ENCODE peak calls at places on chromosomes 6 and 20, in six cellular contexts. One of them, this sample, is unnamed.

GRCh38 chr20:53828673-53829085 is 235.0 kb upstream of the ZNF217 start:
- DNase-seq in lung: no peak
- DNase-seq in AG04450: peak; percentile 79
- DNase-seq in cardiac fibroblast: peak; percentile 96
- DNase-seq in heart right ventricle: no peak
- DNase-seq in AG04449: peak; percentile 86
- DNase-seq in this sample: peak; percentile 94

GRCh38 chr20:3081641-3082040 is 2.9 kb downstream of the AVP start:
- DNase-seq in heart right ventricle: no peak
- DNase-seq in lung: no peak
- DNase-seq in AG04449: no peak
- DNase-seq in AG04450: no peak
- DNase-seq in cardiac fibroblast: no peak
- DNase-seq in this sample: no peak

GRCh38 chr20:41618807-41619294 is 674 bp upstream of the CHD6 start:
- DNase-seq in cardiac fibroblast: no peak
- DNase-seq in AG04450: no peak
- DNase-seq in lung: no peak
- DNase-seq in AG04449: no peak
- DNase-seq in heart right ventricle: no peak
- DNase-seq in this sample: no peak

GRCh38 chr6:16332175-16332542 is 93.8 kb downstream of the GMPR start:
- DNase-seq in lung: peak; percentile 82
- DNase-seq in AG04449: no peak
- DNase-seq in cardiac fibroblast: peak; percentile 82
- DNase-seq in AG04450: no peak
- DNase-seq in heart right ventricle: peak; percentile 56
- DNase-seq in this sample: no peak

GRCh38 chr20:52805892-52806291 is 166.3 kb upstream of the TSHZ2 start:
- DNase-seq in lung: no peak
- DNase-seq in heart right ventricle: no peak
- DNase-seq in AG04450: no peak
- DNase-seq in cardiac fibroblast: no peak
- DNase-seq in AG04449: no peak
- DNase-seq in this sample: no peak

GRCh38 chr6:161138545-161139303 is 135.1 kb downstream of the AGPAT4 start:
- DNase-seq in AG04449: no peak
- DNase-seq in lung: peak; percentile 21
- DNase-seq in cardiac fibroblast: no peak
- DNase-seq in AG04450: no peak
- DNase-seq in heart right ventricle: no peak
- DNase-seq in this sample: no peak

GRCh38 chr6:155274533-155274932 is 10.7 kb downstream of the CLDN20 start:
- DNase-seq in heart right ventricle: no peak
- DNase-seq in AG04449: no peak
- DNase-seq in lung: no peak
- DNase-seq in cardiac fibroblast: peak; percentile 73
- DNase-seq in AG04450: no peak
- DNase-seq in this sample: peak; percentile 75

GRCh38 chr6:151478670-151479069 is 15.1 kb upstream of the CCDC170 start:
- DNase-seq in AG04450: no peak
- DNase-seq in heart right ventricle: no peak
- DNase-seq in cardiac fibroblast: no peak
- DNase-seq in lung: no peak
- DNase-seq in AG04449: no peak
- DNase-seq in this sample: peak; percentile 57

GRCh38 chr6:92810913-92811312 is 608.4 kb downstream of the EPHA7 start:
- DNase-seq in lung: no peak
- DNase-seq in AG04449: no peak
- DNase-seq in AG04450: peak; percentile 1
- DNase-seq in heart right ventricle: no peak
- DNase-seq in cardiac fibroblast: peak; percentile 23
- DNase-seq in this sample: no peak

GRCh38 chr6:28988536-28989415 is 16.3 kb downstream of the ZNF311 start:
- DNase-seq in cardiac fibroblast: peak; percentile 85
- DNase-seq in heart right ventricle: peak; percentile 47
- DNase-seq in AG04450: no peak
- DNase-seq in lung: peak; percentile 62
- DNase-seq in AG04449: no peak
- DNase-seq in this sample: no peak

GRCh38 chr6:40328376-40328987 is 258.7 kb downstream of the LRFN2 start:
- DNase-seq in heart right ventricle: no peak
- DNase-seq in cardiac fibroblast: no peak
- DNase-seq in AG04450: no peak
- DNase-seq in lung: peak; percentile 53
- DNase-seq in AG04449: no peak
- DNase-seq in this sample: no peak

GRCh38 chr20:23205221-23205620 is 119.1 kb upstream of the CD93 start:
- DNase-seq in AG04450: no peak
- DNase-seq in heart right ventricle: no peak
- DNase-seq in cardiac fibroblast: no peak
- DNase-seq in AG04449: no peak
- DNase-seq in lung: no peak
- DNase-seq in this sample: no peak

GRCh38 chr6:32940656-32941411 is at the start of gene HLA-DMB:
- DNase-seq in cardiac fibroblast: peak; percentile 77
- DNase-seq in AG04449: peak; percentile 33
- DNase-seq in AG04450: peak; percentile 29
- DNase-seq in lung: peak; percentile 74
- DNase-seq in heart right ventricle: no peak
- DNase-seq in this sample: no peak

GRCh38 chr6:43639984-43640800 is 4.6 kb downstream of the MAD2L1BP start:
- DNase-seq in cardiac fibroblast: no peak
- DNase-seq in AG04449: no peak
- DNase-seq in lung: no peak
- DNase-seq in heart right ventricle: no peak
- DNase-seq in AG04450: no peak
- DNase-seq in this sample: no peak

GRCh38 chr6:43183441-43183840 is 1.4 kb downstream of the CUL9 start:
- DNase-seq in AG04450: no peak
- DNase-seq in heart right ventricle: no peak
- DNase-seq in lung: no peak
- DNase-seq in cardiac fibroblast: no peak
- DNase-seq in AG04449: no peak
- DNase-seq in this sample: no peak

GRCh38 chr20:3248993-3249347 is 10.0 kb upstream of the SLC4A11 start:
- DNase-seq in AG04450: no peak
- DNase-seq in lung: no peak
- DNase-seq in AG04449: no peak
- DNase-seq in heart right ventricle: no peak
- DNase-seq in cardiac fibroblast: no peak
- DNase-seq in this sample: no peak

GRCh38 chr6:491233-491632 is 99.7 kb downstream of the IRF4 start:
- DNase-seq in heart right ventricle: no peak
- DNase-seq in AG04450: no peak
- DNase-seq in lung: no peak
- DNase-seq in AG04449: no peak
- DNase-seq in cardiac fibroblast: no peak
- DNase-seq in this sample: no peak

GRCh38 chr6:12849420-12850200 is 133.0 kb downstream of the PHACTR1 start:
- DNase-seq in heart right ventricle: no peak
- DNase-seq in AG04450: no peak
- DNase-seq in AG04449: no peak
- DNase-seq in cardiac fibroblast: peak; percentile 17
- DNase-seq in lung: no peak
- DNase-seq in this sample: no peak

GRCh38 chr20:33262658-33263065 is 20.4 kb upstream of the BPIFB1 start:
- DNase-seq in cardiac fibroblast: peak; percentile 78
- DNase-seq in lung: no peak
- DNase-seq in AG04450: peak; percentile 6
- DNase-seq in AG04449: no peak
- DNase-seq in heart right ventricle: no peak
- DNase-seq in this sample: peak; percentile 22

GRCh38 chr6:53330137-53330536 is 18.6 kb downstream of the ELOVL5 start:
- DNase-seq in cardiac fibroblast: no peak
- DNase-seq in AG04449: no peak
- DNase-seq in lung: no peak
- DNase-seq in AG04450: no peak
- DNase-seq in heart right ventricle: no peak
- DNase-seq in this sample: no peak

GRCh38 chr6:169898788-169899480 is 147.5 kb downstream of the ERMARD start:
- DNase-seq in AG04450: no peak
- DNase-seq in AG04449: no peak
- DNase-seq in heart right ventricle: no peak
- DNase-seq in lung: no peak
- DNase-seq in cardiac fibroblast: no peak
- DNase-seq in this sample: no peak

GRCh38 chr6:156599977-156600647 is 177.1 kb upstream of the ARID1B start:
- DNase-seq in cardiac fibroblast: no peak
- DNase-seq in heart right ventricle: no peak
- DNase-seq in lung: no peak
- DNase-seq in AG04450: no peak
- DNase-seq in AG04449: no peak
- DNase-seq in this sample: no peak

DNA sequence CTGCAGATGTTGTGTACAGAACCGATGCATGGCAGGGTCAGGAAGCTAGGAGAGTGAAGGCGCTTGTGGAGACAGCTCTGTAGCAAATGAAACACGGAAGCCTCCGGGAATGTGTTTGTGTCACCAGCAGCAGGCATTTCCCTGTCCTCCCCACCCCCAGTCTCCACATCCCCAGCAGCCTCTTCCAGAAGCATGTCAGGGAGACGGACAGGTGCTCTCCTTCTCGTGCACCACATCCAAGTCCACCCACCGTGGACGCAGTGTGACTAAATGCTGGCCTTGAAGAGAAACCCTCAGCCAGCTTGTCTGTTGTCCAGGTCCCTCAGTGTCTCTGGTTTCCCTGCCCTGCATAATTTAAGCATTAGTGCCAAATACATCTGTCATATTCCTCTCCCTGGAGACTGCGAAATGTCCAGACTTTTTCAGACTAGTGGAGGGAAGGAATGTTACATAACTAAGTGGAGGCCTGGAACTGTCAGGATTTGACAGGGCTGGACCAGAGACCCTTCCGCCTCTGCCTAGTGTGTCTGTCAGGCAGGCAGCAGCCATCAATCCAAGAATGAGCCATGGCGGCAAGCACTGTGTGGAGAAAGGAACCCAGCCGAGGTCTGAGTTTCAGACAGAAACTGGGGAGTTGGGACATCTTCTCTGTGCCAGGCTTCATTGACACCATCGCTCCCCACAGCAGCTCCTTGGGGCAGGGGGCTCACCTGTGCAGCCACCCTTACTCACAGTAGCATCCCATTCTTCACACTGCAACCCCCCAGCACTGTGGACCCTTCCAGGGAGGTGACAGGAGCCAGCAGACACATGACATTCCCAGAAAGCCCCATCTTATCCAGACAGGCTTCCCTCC is 26.6 kb upstream of the PI16 start:
- DNase-seq in AG04449: no peak
- DNase-seq in AG04450: no peak
- DNase-seq in heart right ventricle: no peak
- DNase-seq in cardiac fibroblast: peak; percentile 42
- DNase-seq in lung: no peak
- DNase-seq in this sample: no peak
- H3K4me3 ChIP-seq in AG04449: no peak overlapping the region
- H3K4me3 ChIP-seq in AG04450: no peak overlapping the region
- H3K4me3 ChIP-seq in heart right ventricle: no peak overlapping the region
- H3K4me3 ChIP-seq in cardiac fibroblast: no peak overlapping the region
- H3K4me3 ChIP-seq in lung: no peak overlapping the region
- H3K4me3 ChIP-seq in this sample: no peak overlapping the region

GRCh38 chr6:41371461-41371991 is 36.1 kb downstream of the NCR2 start:
- DNase-seq in AG04450: peak; percentile 6
- DNase-seq in heart right ventricle: peak; percentile 55
- DNase-seq in cardiac fibroblast: peak; percentile 58
- DNase-seq in lung: peak; percentile 41
- DNase-seq in AG04449: no peak
- DNase-seq in this sample: no peak
- TF ChIP-seq CTCF in AG04450: peak; percentile 46
- TF ChIP-seq CTCF in heart right ventricle: peak; percentile 38
- TF ChIP-seq CTCF in cardiac fibroblast: peak; percentile 47
- TF ChIP-seq CTCF in lung: no peak
- TF ChIP-seq CTCF in AG04449: peak; percentile 61
- TF ChIP-seq CTCF in this sample: peak; percentile 16

DNA sequence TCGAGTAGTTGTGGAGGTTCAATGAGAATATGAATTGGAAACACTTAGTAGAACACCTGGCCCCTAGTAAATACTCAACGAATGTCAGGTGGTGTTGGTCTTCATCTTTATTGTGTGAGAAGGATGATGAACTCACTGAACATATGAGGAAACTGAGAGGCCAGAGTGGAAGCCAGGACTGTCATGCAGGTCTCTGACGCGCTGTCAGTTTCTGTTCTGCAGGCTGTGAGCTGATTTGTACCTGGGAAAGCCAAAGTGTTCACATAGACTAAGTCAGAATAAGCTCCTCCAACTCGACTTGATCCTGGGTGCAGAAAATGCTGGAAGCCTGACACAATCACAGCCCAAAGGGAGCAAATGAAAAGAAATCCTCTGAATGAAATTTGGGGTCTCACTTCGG is 222.2 kb downstream of the LY86 start:
- DNase-seq in AG04450: no peak
- DNase-seq in heart right ventricle: no peak
- DNase-seq in AG04449: no peak
- DNase-seq in cardiac fibroblast: no peak
- DNase-seq in lung: no peak
- DNase-seq in this sample: no peak
- H3K4me3 ChIP-seq in AG04450: peak overlapping the region; percentile 56
- H3K4me3 ChIP-seq in heart right ventricle: peak overlapping the region; percentile 9
- H3K4me3 ChIP-seq in AG04449: peak overlapping the region; percentile 37
- H3K4me3 ChIP-seq in cardiac fibroblast: peak overlapping the region; percentile 32
- H3K4me3 ChIP-seq in lung: no peak overlapping the region
- H3K4me3 ChIP-seq in this sample: no peak overlapping the region

GRCh38 chr6:79842382-79843040 is 104.8 kb downstream of the ELOVL4 start:
- DNase-seq in lung: no peak
- DNase-seq in cardiac fibroblast: no peak
- DNase-seq in AG04450: no peak
- DNase-seq in AG04449: no peak
- DNase-seq in heart right ventricle: no peak
- DNase-seq in this sample: no peak

GRCh38 chr6:79838851-79839250 is 108.5 kb downstream of the ELOVL4 start:
- DNase-seq in lung: no peak
- DNase-seq in AG04449: no peak
- DNase-seq in heart right ventricle: no peak
- DNase-seq in cardiac fibroblast: no peak
- DNase-seq in AG04450: no peak
- DNase-seq in this sample: no peak

DNA sequence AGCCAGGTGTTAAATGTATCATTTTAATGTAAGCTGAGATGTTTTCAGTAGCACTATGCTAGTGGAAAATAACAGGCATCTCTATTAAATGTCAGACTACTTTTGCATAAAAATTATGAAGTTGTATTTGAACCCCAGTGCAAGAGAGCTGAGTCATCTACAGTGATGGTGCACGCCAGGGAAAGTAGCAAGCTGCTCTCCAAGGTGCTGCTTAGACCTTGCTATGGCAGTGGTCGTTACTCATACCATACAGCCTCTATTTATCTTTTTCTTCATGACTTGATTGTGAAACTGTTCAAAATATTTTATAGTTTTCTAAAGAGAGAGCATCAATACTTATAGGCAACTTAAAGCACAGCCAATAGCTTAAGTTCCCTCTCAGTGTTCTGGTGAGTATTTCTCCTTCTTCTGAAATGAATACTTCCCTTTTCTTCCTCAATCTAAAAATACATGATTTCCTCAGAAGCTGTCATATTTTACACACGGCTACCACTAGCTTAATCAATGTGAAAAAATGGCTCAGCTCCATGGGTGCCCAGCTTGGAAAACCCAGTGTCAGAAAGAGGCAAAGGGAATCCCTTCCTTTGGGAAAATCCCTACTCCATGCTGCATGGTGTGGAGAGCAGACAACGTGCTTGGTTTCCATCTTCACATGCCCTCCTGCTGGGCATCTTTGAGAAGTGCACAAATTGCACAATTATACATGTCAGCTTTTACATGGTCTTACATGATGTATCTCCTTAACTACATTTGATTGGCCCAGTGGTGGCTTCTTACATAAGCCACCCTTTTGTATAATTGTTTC is 105.6 kb downstream of the ELOVL4 start:
- DNase-seq in cardiac fibroblast: peak; percentile 30
- DNase-seq in AG04450: no peak
- DNase-seq in lung: no peak
- DNase-seq in heart right ventricle: no peak
- DNase-seq in AG04449: no peak
- DNase-seq in this sample: no peak
- TF ChIP-seq CTCF in cardiac fibroblast: no peak
- TF ChIP-seq CTCF in AG04450: no peak
- TF ChIP-seq CTCF in lung: no peak
- TF ChIP-seq CTCF in heart right ventricle: no peak
- TF ChIP-seq CTCF in AG04449: no peak
- TF ChIP-seq CTCF in this sample: no peak